ENCODE peak calls at places on chromosomes 5 and 9, in four cellular contexts. C is foreskin melanocyte, O is right atrium auricular region, H is naive B cell. B is an unnamed sample.

GRCh38 chr9:126116351-126117157 is 210.1 kb upstream of the MVB12B start:
- DNase-seq in C (no peak), O (peak; percentile 28), H (no peak), B (no peak)

GRCh38 chr5:73278693-73279092 is 105.7 kb downstream of the TMEM174 start:
- DNase-seq in C (no peak), O (no peak), H (no peak), B (no peak)

GRCh38 chr5:99453181-99453580 is 524.4 kb upstream of the CHD1 start:
- DNase-seq in C (no peak), O (no peak), H (no peak), B (no peak)

GRCh38 chr5:94618029-94618492 is 343 bp downstream of the KIAA0825 start:
- DNase-seq in C (peak; percentile 70), O (peak; percentile 78), H (no peak), B (peak; percentile 33)

GRCh38 chr5:157520911-157521703 is 54.5 kb downstream of the ADAM19 start:
- DNase-seq in C (no peak), O (peak; percentile 80), H (no peak), B (peak; percentile 15)

GRCh38 chr9:120714846-120715231 is 569 bp upstream of the MEGF9 start:
- DNase-seq in C (no peak), O (no peak), H (no peak), B (no peak)

GRCh38 chr9:19464764-19465570 is 56.2 kb downstream of the ACER2 start:
- DNase-seq in C (no peak), O (peak; percentile 72), H (peak; percentile 65), B (peak; percentile 98)

GRCh38 chr9:2262809-2263510 is 247.8 kb downstream of the SMARCA2 start:
- DNase-seq in C (no peak), O (no peak), H (no peak), B (no peak)

GRCh38 chr5:1315709-1316587 is 21.1 kb upstream of the TERT start:
- DNase-seq in C (no peak), O (no peak), H (peak; percentile 44), B (peak; percentile 70)

GRCh38 chr9:131273791-131274673 is 2.3 kb downstream of the FAM78A start:
- DNase-seq in C (no peak), O (no peak), H (no peak), B (no peak)

GRCh38 chr9:129945314-129945713 is 97.7 kb downstream of the FNBP1 start:
- DNase-seq in C (no peak), O (no peak), H (no peak), B (no peak)

GRCh38 chr9:124340219-124341069 is 74.8 kb downstream of the PSMB7 start:
- DNase-seq in C (no peak), O (no peak), H (no peak), B (no peak)

GRCh38 chr5:167513383-167513782 is 778.1 kb upstream of the WWC1 start:
- DNase-seq in C (no peak), O (no peak), H (no peak), B (no peak)

GRCh38 chr5:147348046-147348445 is 113.2 kb downstream of the STK32A start:
- DNase-seq in C (no peak), O (no peak), H (no peak), B (no peak)

GRCh38 chr5:15573594-15573993 is 73.6 kb downstream of the FBXL7 start:
- DNase-seq in C (peak; percentile 94), O (no peak), H (no peak), B (no peak)

GRCh38 chr5:84384604-84385575 is at the start of gene EDIL3:
- DNase-seq in C (no peak), O (no peak), H (no peak), B (peak; percentile 52)

GRCh38 chr5:55713871-55714270 is 1.7 kb upstream of the SLC38A9 start:
- DNase-seq in C (no peak), O (no peak), H (no peak), B (no peak)

GRCh38 chr9:137467896-137468295 is 8.8 kb upstream of the NSMF start:
- DNase-seq in C (no peak), O (no peak), H (no peak), B (no peak)

GRCh38 chr9:137551656-137552534 is at the start of gene MRPL41:
- DNase-seq in C (peak; percentile 69), O (peak; percentile 85), H (peak; percentile 89), B (peak; percentile 98)

GRCh38 chr5:68266457-68266856 is 50.9 kb downstream of the PIK3R1 start:
- DNase-seq in C (no peak), O (no peak), H (no peak), B (no peak)

GRCh38 chr5:15260347-15261278 is 239.4 kb upstream of the FBXL7 start:
- DNase-seq in C (peak; percentile 27), O (no peak), H (no peak), B (no peak)

GRCh38 chr5:9885164-9885563 is 255.0 kb upstream of the TAS2R1 start:
- DNase-seq in C (no peak), O (no peak), H (no peak), B (no peak)

GRCh38 chr5:119218830-119219782 is 136.7 kb upstream of the TNFAIP8 start:
- DNase-seq in C (no peak), O (no peak), H (no peak), B (no peak)

GRCh38 chr5:117568622-117569021 is 994.0 kb upstream of the SEMA6A start:
- DNase-seq in C (no peak), O (no peak), H (no peak), B (no peak)

GRCh38 chr5:2131826-2132496 is 249.2 kb upstream of the IRX4 start:
- DNase-seq in C (no peak), O (no peak), H (no peak), B (no peak)

GRCh38 chr5:43413966-43414365 is 1.8 kb upstream of the CCL28 start:
- DNase-seq in C (no peak), O (no peak), H (no peak), B (no peak)

GRCh38 chr5:73300520-73301207 is 127.7 kb downstream of the TMEM174 start:
- DNase-seq in C (no peak), O (no peak), H (no peak), B (no peak)

GRCh38 chr5:60916646-60917045 is 28.2 kb downstream of the ERCC8 start:
- DNase-seq in C (no peak), O (no peak), H (no peak), B (no peak)

GRCh38 chr9:114804504-114804903 is 1.3 kb downstream of the TNFSF15 start:
- DNase-seq in C (peak; percentile 75), O (no peak), H (no peak), B (no peak)

GRCh38 chr9:13588151-13589043 is 308.9 kb upstream of the MPDZ start:
- DNase-seq in C (peak; percentile 48), O (no peak), H (no peak), B (no peak)

GRCh38 chr5:52693279-52693678 is 94.4 kb upstream of the ITGA1 start:
- DNase-seq in C (no peak), O (no peak), H (no peak), B (peak; percentile 37)